ENCODE peak calls at places on chromosomes 2 and 18, in four cellular contexts. W is H1, T is PC-9, H is GM23248. O is an unnamed sample.

GRCh38 chr2:29894822-29895221 is 26.6 kb downstream of the ALK start:
- DNase-seq in T (no peak), H (no peak), W (no peak), O (no peak)

GRCh38 chr18:50427896-50428295 is 53.0 kb downstream of the SKA1 start:
- DNase-seq in H (no peak), T (no peak), W (no peak), O (no peak)

GRCh38 chr2:196592331-196592911 is 47.1 kb upstream of the CCDC150 start:
- DNase-seq in W (no peak), H (peak), T (no peak), O (no peak)

GRCh38 chr18:29034113-29034856 is 857.4 kb upstream of the CDH2 start:
- DNase-seq in H (peak), W (no peak), T (no peak), O (no peak)

GRCh38 chr2:238784671-238785527 is 63.0 kb upstream of the TWIST2 start:
- DNase-seq in H (peak), T (no peak), W (peak), O (peak)

GRCh38 chr2:214244847-214245246 is 166.0 kb upstream of the VWC2L start:
- DNase-seq in H (peak), T (no peak), W (no peak), O (no peak)

GRCh38 chr2:18498531-18498930 is 61.9 kb downstream of the RDH14 start:
- DNase-seq in T (no peak), W (no peak), H (no peak), O (no peak)

GRCh38 chr2:54336136-54336976 is 80.3 kb upstream of the TSPYL6 start:
- DNase-seq in W (no peak), T (no peak), H (peak), O (no peak)

GRCh38 chr18:54647176-54647575 is 56.1 kb downstream of the DYNAP start:
- DNase-seq in H (peak), W (no peak), T (no peak), O (no peak)

GRCh38 chr2:231929961-231930600 is 3.9 kb upstream of the NPPC start:
- DNase-seq in W (peak), T (no peak), H (no peak), O (no peak)

GRCh38 chr2:221402072-221402471 is 170.0 kb downstream of the EPHA4 start:
- DNase-seq in T (peak), W (no peak), H (peak), O (no peak)

GRCh38 chr2:161416294-161416632 is at the start of gene TBR1:
- DNase-seq in W (no peak), H (peak), T (no peak), O (no peak)

GRCh38 chr2:74499269-74499939 is at the start of gene LBX2:
- DNase-seq in T (no peak), H (peak), W (no peak), O (no peak)
- TF ChIP-seq EZH2 in T (no peak), H (peak), W (peak), O (no peak)

GRCh38 chr2:108982259-108982679 is 6.8 kb downstream of the EDAR start:
- DNase-seq in W (no peak), T (peak), H (no peak), O (no peak)
- TF ChIP-seq EZH2 in W (no peak), T (no peak), H (no peak), O (no peak)

GRCh38 chr2:230828272-230828961 is 36.3 kb upstream of the ITM2C start:
- DNase-seq in T (no peak), W (no peak), H (peak), O (no peak)

GRCh38 chr2:230829959-230830358 is 34.8 kb upstream of the ITM2C start:
- DNase-seq in W (no peak), H (no peak), T (no peak), O (no peak)

GRCh38 chr2:230825354-230825753 is 39.4 kb upstream of the ITM2C start:
- DNase-seq in W (no peak), H (no peak), T (no peak), O (no peak)

GRCh38 chr2:230829293-230829692 is 35.4 kb upstream of the ITM2C start:
- DNase-seq in T (no peak), H (no peak), W (no peak), O (no peak)

DNA sequence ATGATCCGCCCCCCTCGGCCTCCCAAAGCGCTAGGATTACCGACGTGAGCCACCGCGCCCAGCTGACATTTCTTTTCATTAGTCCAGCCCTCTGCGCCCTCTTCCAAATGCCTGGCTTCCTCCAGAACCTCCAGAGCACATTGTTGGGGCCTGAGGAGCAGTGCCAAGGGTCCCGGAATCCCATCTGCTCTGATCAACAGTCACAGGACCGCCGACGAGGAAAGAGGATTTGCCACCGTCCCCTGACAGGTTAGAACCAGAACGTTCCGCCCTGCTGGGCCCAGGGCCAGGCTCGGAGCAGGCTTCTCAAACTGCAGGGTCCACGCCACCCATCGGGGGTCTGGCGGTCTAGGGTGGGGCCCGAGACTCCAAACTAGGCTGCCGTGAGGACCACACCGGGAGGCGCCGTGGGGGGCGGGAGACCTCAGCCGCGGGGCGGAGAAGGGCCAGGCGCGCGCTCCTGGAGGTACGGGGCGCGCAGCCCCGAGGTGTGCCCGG is 36.9 kb upstream of the ITM2C start:
- DNase-seq in T (no peak), W (no peak), H (no peak), O (no peak)
- TF ChIP-seq EZH2 in T (no peak), W (no peak), H (no peak), O (no peak)

GRCh38 chr2:121076885-121077549 is 208.0 kb downstream of the TFCP2L1 start:
- DNase-seq in T (peak), H (peak), W (peak), O (no peak)
- TF ChIP-seq EZH2 in T (no peak), H (no peak), W (no peak), O (no peak)

DNA sequence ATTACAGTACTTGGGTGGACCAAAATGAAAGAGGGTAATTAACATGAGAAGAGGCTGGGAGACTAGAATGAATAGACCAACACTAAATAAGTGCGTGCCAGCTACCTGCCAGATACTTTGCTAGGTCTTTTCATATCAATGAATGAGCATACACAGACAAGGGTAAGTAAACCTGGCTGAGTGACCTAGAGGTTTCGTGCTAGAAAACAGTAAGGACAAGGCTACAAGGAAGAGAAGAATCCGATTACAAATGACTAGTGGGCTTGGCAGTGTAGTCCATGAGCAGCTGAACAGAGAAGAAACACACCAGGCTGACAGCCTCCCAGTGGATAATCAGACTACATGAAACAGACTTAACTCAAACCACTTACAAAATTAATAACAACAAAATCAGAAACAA is 64.6 kb downstream of the THADA start:
- DNase-seq in W (no peak), T (no peak), H (no peak), O (no peak)
- TF ChIP-seq EZH2 in W (no peak), T (no peak), H (no peak), O (no peak)

GRCh38 chr2:235669269-235669831 is 175.5 kb downstream of the AGAP1 start:
- DNase-seq in W (peak), T (peak), H (peak), O (peak)

GRCh38 chr2:235670974-235671787 is 177.3 kb downstream of the AGAP1 start:
- DNase-seq in T (peak), H (no peak), W (no peak), O (no peak)

GRCh38 chr2:235668782-235669181 is 174.9 kb downstream of the AGAP1 start:
- DNase-seq in T (no peak), W (no peak), H (no peak), O (no peak)

GRCh38 chr2:235672720-235673119 is 178.9 kb downstream of the AGAP1 start:
- DNase-seq in H (no peak), T (no peak), W (no peak), O (no peak)

DNA sequence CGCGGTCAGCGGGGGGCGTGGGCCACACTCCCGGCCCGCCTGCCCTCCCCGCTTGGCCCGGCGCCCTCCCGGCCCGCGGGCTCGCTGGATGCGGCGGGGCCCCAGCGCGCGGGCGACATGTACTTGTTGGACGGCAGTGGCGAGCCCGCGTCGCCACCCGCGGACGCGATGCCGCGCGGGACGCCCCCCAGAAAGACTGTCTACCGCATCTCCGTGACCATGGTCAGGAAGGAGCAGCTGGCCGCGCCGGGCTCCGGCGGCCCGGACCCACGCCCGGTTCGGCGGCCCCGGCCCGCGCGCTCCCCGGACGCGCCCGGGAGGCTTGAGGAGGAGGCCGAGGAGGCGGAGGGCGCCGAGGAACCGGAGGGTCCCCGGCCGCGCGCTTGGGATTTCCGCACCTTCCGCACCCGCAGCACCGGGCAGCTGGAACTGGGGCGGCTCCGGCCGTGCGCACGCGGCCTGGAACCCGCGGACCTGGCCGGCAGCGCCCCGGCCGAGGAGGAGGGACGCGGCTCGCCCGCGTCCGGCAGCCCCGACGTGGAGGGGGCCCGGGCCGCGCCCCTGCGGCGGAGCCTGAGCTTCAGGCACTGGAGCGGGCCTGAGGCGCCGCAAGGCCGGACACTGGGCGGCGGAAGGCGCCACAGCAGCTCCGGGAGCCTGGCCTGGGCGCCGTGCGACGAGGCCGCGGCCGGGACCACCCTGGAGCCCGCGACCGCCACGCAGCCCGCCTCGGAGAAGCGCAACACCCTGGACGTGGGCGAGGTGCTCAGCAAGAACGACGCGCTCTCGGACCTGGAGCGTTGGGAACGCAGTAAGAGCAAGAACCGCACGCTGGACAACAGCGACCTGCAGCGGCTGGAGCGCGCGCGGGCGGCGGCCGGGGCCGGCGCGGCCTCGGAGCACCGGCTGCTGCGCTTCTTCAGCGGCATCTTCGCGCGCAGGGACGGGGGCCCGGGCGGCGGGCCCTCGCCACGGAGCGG is 176.4 kb downstream of the AGAP1 start:
- DNase-seq in H (peak), W (peak), T (peak), O (no peak)
- TF ChIP-seq EZH2 in H (no peak), W (no peak), T (no peak), O (no peak)

GRCh38 chr2:74502720-74503505 is 3.5 kb upstream of the LBX2 start:
- DNase-seq in T (no peak), W (peak), H (peak), O (no peak)
- TF ChIP-seq EZH2 in T (no peak), W (peak), H (no peak), O (no peak)

GRCh38 chr2:176122633-176123482 is at the start of gene HOXD9:
- DNase-seq in T (no peak), W (peak), H (peak), O (no peak)
- TF ChIP-seq EZH2 in T (no peak), W (peak), H (no peak), O (no peak)

O was measured in SK-N-MC.